ENCODE peak calls at places on chromosomes 6 and 20, in five cellular contexts. One of them, this sample, is unnamed.

GRCh38 chr6:165718486-165718885 is 55.4 kb upstream of the PDE10A start:
- DNase-seq in Caki2: no peak
- DNase-seq in nephron progenitor cell: no peak
- DNase-seq in activated naive CD4-positive, alpha-beta T cell treated with anti-CD3 and anti-CD28 coated beads, Interleukin-2, amount 50 U/mL, for 16 hours: no peak
- DNase-seq in D341Med: no peak
- DNase-seq in this sample: no peak

GRCh38 chr6:116371384-116372209 is 850 bp downstream of the DSE start:
- DNase-seq in D341Med: peak
- DNase-seq in Caki2: peak
- DNase-seq in nephron progenitor cell: peak
- DNase-seq in activated naive CD4-positive, alpha-beta T cell treated with anti-CD3 and anti-CD28 coated beads, Interleukin-2, amount 50 U/mL, for 16 hours: peak
- DNase-seq in this sample: no peak

GRCh38 chr6:105994522-105995402 is 91.4 kb upstream of the PRDM1 start:
- DNase-seq in Caki2: no peak
- DNase-seq in activated naive CD4-positive, alpha-beta T cell treated with anti-CD3 and anti-CD28 coated beads, Interleukin-2, amount 50 U/mL, for 16 hours: peak
- DNase-seq in D341Med: peak
- DNase-seq in nephron progenitor cell: peak
- DNase-seq in this sample: peak

GRCh38 chr6:113540491-113540890 is 316.7 kb upstream of the MARCKS start:
- DNase-seq in nephron progenitor cell: no peak
- DNase-seq in Caki2: no peak
- DNase-seq in D341Med: no peak
- DNase-seq in activated naive CD4-positive, alpha-beta T cell treated with anti-CD3 and anti-CD28 coated beads, Interleukin-2, amount 50 U/mL, for 16 hours: no peak
- DNase-seq in this sample: no peak

GRCh38 chr6:115551510-115551909 is 509.2 kb downstream of the FRK start:
- DNase-seq in activated naive CD4-positive, alpha-beta T cell treated with anti-CD3 and anti-CD28 coated beads, Interleukin-2, amount 50 U/mL, for 16 hours: no peak
- DNase-seq in D341Med: no peak
- DNase-seq in Caki2: no peak
- DNase-seq in nephron progenitor cell: no peak
- DNase-seq in this sample: peak

GRCh38 chr6:110493253-110493800 is 16.9 kb upstream of the SLC22A16 start:
- DNase-seq in D341Med: no peak
- DNase-seq in nephron progenitor cell: no peak
- DNase-seq in activated naive CD4-positive, alpha-beta T cell treated with anti-CD3 and anti-CD28 coated beads, Interleukin-2, amount 50 U/mL, for 16 hours: no peak
- DNase-seq in Caki2: no peak
- DNase-seq in this sample: peak

GRCh38 chr6:24313477-24314141 is 44.2 kb downstream of the DCDC2 start:
- DNase-seq in activated naive CD4-positive, alpha-beta T cell treated with anti-CD3 and anti-CD28 coated beads, Interleukin-2, amount 50 U/mL, for 16 hours: no peak
- DNase-seq in nephron progenitor cell: no peak
- DNase-seq in Caki2: no peak
- DNase-seq in D341Med: no peak
- DNase-seq in this sample: no peak

GRCh38 chr6:132598473-132598872 is 8.9 kb upstream of the TAAR5 start:
- DNase-seq in nephron progenitor cell: peak
- DNase-seq in D341Med: peak
- DNase-seq in Caki2: no peak
- DNase-seq in activated naive CD4-positive, alpha-beta T cell treated with anti-CD3 and anti-CD28 coated beads, Interleukin-2, amount 50 U/mL, for 16 hours: no peak
- DNase-seq in this sample: no peak

GRCh38 chr6:11423667-11424066 is 113.9 kb upstream of the TMEM170B start:
- DNase-seq in D341Med: no peak
- DNase-seq in Caki2: no peak
- DNase-seq in nephron progenitor cell: no peak
- DNase-seq in activated naive CD4-positive, alpha-beta T cell treated with anti-CD3 and anti-CD28 coated beads, Interleukin-2, amount 50 U/mL, for 16 hours: no peak
- DNase-seq in this sample: no peak

GRCh38 chr6:152054441-152054840 is 247.0 kb downstream of the ESR1 start:
- DNase-seq in activated naive CD4-positive, alpha-beta T cell treated with anti-CD3 and anti-CD28 coated beads, Interleukin-2, amount 50 U/mL, for 16 hours: no peak
- DNase-seq in D341Med: no peak
- DNase-seq in Caki2: no peak
- DNase-seq in nephron progenitor cell: no peak
- DNase-seq in this sample: peak

GRCh38 chr20:1287787-1288569 is 21.9 kb downstream of the SNPH start:
- DNase-seq in Caki2: no peak
- DNase-seq in D341Med: no peak
- DNase-seq in activated naive CD4-positive, alpha-beta T cell treated with anti-CD3 and anti-CD28 coated beads, Interleukin-2, amount 50 U/mL, for 16 hours: no peak
- DNase-seq in nephron progenitor cell: no peak
- DNase-seq in this sample: no peak

GRCh38 chr6:127969701-127970100 is 68.8 kb upstream of the THEMIS start:
- DNase-seq in activated naive CD4-positive, alpha-beta T cell treated with anti-CD3 and anti-CD28 coated beads, Interleukin-2, amount 50 U/mL, for 16 hours: no peak
- DNase-seq in Caki2: no peak
- DNase-seq in nephron progenitor cell: no peak
- DNase-seq in D341Med: no peak
- DNase-seq in this sample: no peak

GRCh38 chr20:8304124-8304800 is 172.2 kb downstream of the PLCB1 start:
- DNase-seq in nephron progenitor cell: no peak
- DNase-seq in activated naive CD4-positive, alpha-beta T cell treated with anti-CD3 and anti-CD28 coated beads, Interleukin-2, amount 50 U/mL, for 16 hours: no peak
- DNase-seq in Caki2: no peak
- DNase-seq in D341Med: no peak
- DNase-seq in this sample: no peak

GRCh38 chr6:142844065-142844755 is 100.8 kb downstream of the HIVEP2 start:
- DNase-seq in Caki2: peak
- DNase-seq in D341Med: no peak
- DNase-seq in activated naive CD4-positive, alpha-beta T cell treated with anti-CD3 and anti-CD28 coated beads, Interleukin-2, amount 50 U/mL, for 16 hours: no peak
- DNase-seq in nephron progenitor cell: no peak
- DNase-seq in this sample: no peak

GRCh38 chr20:50932016-50932338 is 740 bp upstream of the ADNP start:
- DNase-seq in Caki2: no peak
- DNase-seq in activated naive CD4-positive, alpha-beta T cell treated with anti-CD3 and anti-CD28 coated beads, Interleukin-2, amount 50 U/mL, for 16 hours: no peak
- DNase-seq in D341Med: no peak
- DNase-seq in nephron progenitor cell: no peak
- DNase-seq in this sample: no peak

GRCh38 chr20:32672982-32673727 is 586 bp downstream of the C20orf203 start:
- DNase-seq in nephron progenitor cell: no peak
- DNase-seq in activated naive CD4-positive, alpha-beta T cell treated with anti-CD3 and anti-CD28 coated beads, Interleukin-2, amount 50 U/mL, for 16 hours: peak
- DNase-seq in Caki2: no peak
- DNase-seq in D341Med: no peak
- DNase-seq in this sample: peak

GRCh38 chr20:33789858-33790182 is 21.3 kb upstream of the CHMP4B start:
- DNase-seq in nephron progenitor cell: no peak
- DNase-seq in D341Med: no peak
- DNase-seq in Caki2: no peak
- DNase-seq in activated naive CD4-positive, alpha-beta T cell treated with anti-CD3 and anti-CD28 coated beads, Interleukin-2, amount 50 U/mL, for 16 hours: no peak
- DNase-seq in this sample: no peak

GRCh38 chr20:13249118-13249859 is 28.2 kb downstream of the ISM1 start:
- DNase-seq in Caki2: no peak
- DNase-seq in nephron progenitor cell: no peak
- DNase-seq in activated naive CD4-positive, alpha-beta T cell treated with anti-CD3 and anti-CD28 coated beads, Interleukin-2, amount 50 U/mL, for 16 hours: no peak
- DNase-seq in D341Med: no peak
- DNase-seq in this sample: no peak

GRCh38 chr6:39882567-39882953 is 51.7 kb downstream of the MOCS1 start:
- DNase-seq in D341Med: no peak
- DNase-seq in Caki2: peak
- DNase-seq in nephron progenitor cell: no peak
- DNase-seq in activated naive CD4-positive, alpha-beta T cell treated with anti-CD3 and anti-CD28 coated beads, Interleukin-2, amount 50 U/mL, for 16 hours: no peak
- DNase-seq in this sample: no peak

GRCh38 chr6:1760876-1761275 is 151.2 kb downstream of the FOXC1 start:
- DNase-seq in Caki2: no peak
- DNase-seq in D341Med: no peak
- DNase-seq in activated naive CD4-positive, alpha-beta T cell treated with anti-CD3 and anti-CD28 coated beads, Interleukin-2, amount 50 U/mL, for 16 hours: no peak
- DNase-seq in nephron progenitor cell: no peak
- DNase-seq in this sample: no peak

GRCh38 chr20:50611128-50611810 is 80.1 kb downstream of the RIPOR3 start:
- DNase-seq in Caki2: no peak
- DNase-seq in nephron progenitor cell: no peak
- DNase-seq in activated naive CD4-positive, alpha-beta T cell treated with anti-CD3 and anti-CD28 coated beads, Interleukin-2, amount 50 U/mL, for 16 hours: no peak
- DNase-seq in D341Med: no peak
- DNase-seq in this sample: no peak

GRCh38 chr20:62363920-62364851 is 2.9 kb downstream of the LAMA5 start:
- DNase-seq in nephron progenitor cell: no peak
- DNase-seq in Caki2: peak
- DNase-seq in D341Med: no peak
- DNase-seq in activated naive CD4-positive, alpha-beta T cell treated with anti-CD3 and anti-CD28 coated beads, Interleukin-2, amount 50 U/mL, for 16 hours: no peak
- DNase-seq in this sample: no peak

GRCh38 chr6:163955752-163956151 is 541.2 kb downstream of the QKI start:
- DNase-seq in nephron progenitor cell: no peak
- DNase-seq in Caki2: no peak
- DNase-seq in activated naive CD4-positive, alpha-beta T cell treated with anti-CD3 and anti-CD28 coated beads, Interleukin-2, amount 50 U/mL, for 16 hours: no peak
- DNase-seq in D341Med: no peak
- DNase-seq in this sample: peak

GRCh38 chr6:156258981-156259380 is 518.2 kb upstream of the ARID1B start:
- DNase-seq in nephron progenitor cell: no peak
- DNase-seq in activated naive CD4-positive, alpha-beta T cell treated with anti-CD3 and anti-CD28 coated beads, Interleukin-2, amount 50 U/mL, for 16 hours: no peak
- DNase-seq in Caki2: no peak
- DNase-seq in D341Med: no peak
- DNase-seq in this sample: no peak

This sample was measured in DMS153.